ENCODE peak calls at places on chromosomes 5 and 9, in ten cellular contexts. W is activated gamma-delta T cell treated with Interleukin-2 at 50 U/mL for 16 hours; O is Right ventricle myocardium superior; V is heart right ventricle; P is stimulated activated CD4-positive, alpha-beta T cell treated with anti-CD3 and anti-CD28 coated beads, Interleukin-4, amount 100 ng/mL, for 48 hours; X is mesenchymal stem cell; M is iris pigment epithelial cell; R is CD8-positive, alpha-beta T cell; H is MV-4-11; S is activated T-cell treated with anti-CD3 and anti-CD28 coated beads for 1 hour. A is an unnamed sample.

GRCh38 chr5:16992444-16992843 is 56.4 kb upstream of the MYO10 start:
- DNase-seq in V (no peak), H (peak), S (no peak), O (no peak), M (no peak), R (no peak), P (no peak), W (no peak), X (no peak), A (no peak)

GRCh38 chr5:80935811-80936385 is 24.3 kb upstream of the RASGRF2 start:
- DNase-seq in V (no peak), O (no peak), M (no peak), X (no peak), R (no peak), S (no peak), P (no peak), W (no peak), H (no peak), A (no peak)

GRCh38 chr5:15383469-15383868 is 116.5 kb upstream of the FBXL7 start:
- DNase-seq in O (no peak), W (no peak), H (no peak), X (peak), R (no peak), S (no peak), V (no peak), P (no peak), M (peak), A (peak)

GRCh38 chr9:124569942-124570341 is 62.7 kb upstream of the NR5A1 start:
- DNase-seq in P (no peak), O (no peak), V (no peak), X (no peak), W (no peak), H (no peak), M (no peak), R (no peak), S (no peak), A (no peak)

GRCh38 chr9:75993434-75993833 is 103.0 kb downstream of the PCSK5 start:
- DNase-seq in H (no peak), V (no peak), P (no peak), M (peak), O (no peak), S (no peak), X (peak), R (no peak), W (no peak), A (no peak)

GRCh38 chr9:108272350-108272899 is 583.4 kb downstream of the ACTL7B start:
- DNase-seq in S (no peak), P (no peak), W (no peak), R (no peak), V (peak), O (peak), H (peak), M (peak), X (peak), A (peak)

GRCh38 chr5:130923543-130924159 is 241.4 kb downstream of the HINT1 start:
- DNase-seq in V (no peak), X (no peak), S (no peak), H (no peak), O (no peak), R (no peak), P (no peak), W (no peak), M (no peak), A (no peak)

GRCh38 chr9:109409998-109410397 is 88.1 kb downstream of the PTPN3 start:
- DNase-seq in V (no peak), M (no peak), S (no peak), W (no peak), X (no peak), O (no peak), H (no peak), R (no peak), P (no peak), A (no peak)

GRCh38 chr5:139862313-139862712 is 66.7 kb downstream of the PSD2 start:
- DNase-seq in V (no peak), W (no peak), H (no peak), O (no peak), S (no peak), P (no peak), M (peak), X (peak), R (no peak), A (no peak)

GRCh38 chr9:130539473-130540223 is 39.7 kb upstream of the FUBP3 start:
- DNase-seq in H (peak), O (no peak), P (no peak), S (no peak), V (no peak), R (no peak), M (peak), X (no peak), W (no peak), A (no peak)

GRCh38 chr9:109031241-109031640 is 17.9 kb upstream of the CTNNAL1 start:
- DNase-seq in X (no peak), W (no peak), R (no peak), S (no peak), P (no peak), M (peak), O (no peak), V (no peak), H (no peak), A (no peak)

GRCh38 chr5:42985129-42986037 is 54.7 kb downstream of the ANXA2R start:
- DNase-seq in M (peak), W (no peak), R (no peak), H (no peak), P (no peak), X (peak), V (no peak), O (no peak), S (no peak), A (no peak)

GRCh38 chr5:93384977-93385376 is 196.0 kb downstream of the NR2F1-AS1 start:
- DNase-seq in S (no peak), W (no peak), H (no peak), X (no peak), P (no peak), V (no peak), O (no peak), M (no peak), R (no peak), A (no peak)

GRCh38 chr5:72693001-72693442 is 123.4 kb upstream of the TNPO1 start:
- DNase-seq in O (no peak), V (no peak), M (peak), S (no peak), W (no peak), R (no peak), X (peak), H (no peak), P (no peak), A (no peak)

GRCh38 chr5:76813982-76814562 is 4.8 kb upstream of the F2RL1 start:
- DNase-seq in H (no peak), X (peak), W (no peak), O (no peak), R (no peak), S (no peak), M (peak), P (no peak), V (no peak), A (no peak)